ENCODE peak calls at places on chromosomes 3 and 15, in five cellular contexts. F, V, M, E and D are unnamed samples.

GRCh38 chr3:110166791-110167190 is 829.4 kb upstream of the DPPA4 start:
- DNase-seq in E (no peak), F (no peak), V (no peak), M (no peak), D (no peak)

GRCh38 chr3:128889139-128889894 is 9.9 kb downstream of the ACAD9 start:
- DNase-seq in F (no peak), V (no peak), E (no peak), M (no peak), D (no peak)

GRCh38 chr3:52645549-52645948 is 40.2 kb downstream of the PBRM1 start:
- DNase-seq in M (no peak), V (no peak), E (no peak), F (no peak), D (no peak)

GRCh38 chr3:9211155-9211950 is 38.1 kb downstream of the SRGAP3 start:
- DNase-seq in F (no peak), E (no peak), V (no peak), M (no peak), D (peak)

GRCh38 chr3:110526732-110527727 is 544.6 kb upstream of the NECTIN3 start:
- DNase-seq in E (no peak), V (no peak), F (no peak), M (peak), D (no peak)

GRCh38 chr3:16474304-16474703 is 39.2 kb downstream of the RFTN1 start:
- DNase-seq in V (no peak), M (no peak), F (no peak), E (no peak), D (no peak)

GRCh38 chr3:147383617-147384016 is 22.7 kb downstream of the ZIC4 start:
- DNase-seq in M (no peak), F (no peak), V (no peak), E (no peak), D (no peak)

GRCh38 chr15:63048115-63048985 is 5.8 kb downstream of the TPM1 start:
- DNase-seq in E (peak), V (peak), F (peak), M (peak), D (peak)

GRCh38 chr15:63073497-63074172 is 31.1 kb downstream of the TPM1 start:
- DNase-seq in V (no peak), M (no peak), F (no peak), E (no peak), D (no peak)

GRCh38 chr15:25092661-25093060 is 137.9 kb downstream of the SNRPN start:
- DNase-seq in E (no peak), F (no peak), V (no peak), M (no peak), D (no peak)

GRCh38 chr15:81865850-81866537 is 179.8 kb downstream of the MEX3B start:
- DNase-seq in F (no peak), E (no peak), V (no peak), M (no peak), D (no peak)

GRCh38 chr3:88031543-88032148 is 27.2 kb downstream of the CGGBP1 start:
- DNase-seq in E (no peak), V (no peak), M (no peak), F (no peak), D (no peak)

GRCh38 chr3:86937306-86937791 is 53.6 kb downstream of the VGLL3 start:
- DNase-seq in F (no peak), V (no peak), E (peak), M (peak), D (no peak)

GRCh38 chr3:66638717-66639116 is 137.9 kb upstream of the LRIG1 start:
- DNase-seq in M (no peak), V (no peak), F (no peak), E (no peak), D (no peak)

GRCh38 chr3:148601766-148602685 is 95.7 kb upstream of the AGTR1 start:
- DNase-seq in F (no peak), E (no peak), V (no peak), M (peak), D (no peak)

GRCh38 chr3:19950316-19950715 is 3.4 kb downstream of the RAB5A start:
- DNase-seq in E (no peak), F (no peak), V (no peak), M (no peak), D (no peak)

GRCh38 chr15:63701365-63701764 is 104.2 kb downstream of the FBXL22 start:
- DNase-seq in M (no peak), E (no peak), V (no peak), F (no peak), D (no peak)

GRCh38 chr15:78625621-78626280 is 5.0 kb upstream of the CHRNA3 start:
- DNase-seq in F (no peak), E (no peak), V (peak), M (no peak), D (no peak)

GRCh38 chr3:118782755-118783202 is 251.9 kb downstream of the IGSF11 start:
- DNase-seq in M (no peak), F (no peak), E (no peak), V (no peak), D (no peak)

GRCh38 chr15:90994417-90995311 is at the start of gene PRC1:
- DNase-seq in F (peak), E (peak), M (peak), V (peak), D (peak)

GRCh38 chr3:177126015-177126773 is 71.1 kb downstream of the TBL1XR1 start:
- DNase-seq in M (no peak), E (no peak), V (no peak), F (no peak), D (no peak)